ENCODE peak calls at places on chromosomes 1 and 21, in seven cellular contexts. E is SK-N-MC, M is bronchial epithelial cell, V is sciatic nerve, U is neural crest cell, A is NCI-H1092 treated with DMSO at 0.1 percent for 48 hours, G is IMR-90. B is an unnamed sample.

GRCh38 chr1:226223157-226223785 is at the start of gene MIXL1:
- DNase-seq in E (no peak), M (no peak), V (no peak), U (peak), A (no peak), G (no peak), B (no peak)

GRCh38 chr1:115082949-115083348 is 6.4 kb downstream of the TSPAN2 start:
- DNase-seq in E (no peak), M (no peak), V (no peak), U (no peak), A (no peak), G (no peak), B (no peak)

GRCh38 chr21:41235214-41235613 is 67.3 kb downstream of the BACE2 start:
- DNase-seq in E (no peak), M (no peak), V (no peak), U (no peak), A (peak), G (no peak), B (no peak)

GRCh38 chr1:147757015-147757990 is 3.1 kb downstream of the GJA5 start:
- DNase-seq in E (no peak), M (peak), V (no peak), U (no peak), A (no peak), G (no peak), B (no peak)

GRCh38 chr1:230868736-230869385 is 540 bp upstream of the C1orf198 start:
- DNase-seq in E (no peak), M (peak), V (peak), U (peak), A (peak), G (no peak), B (peak)

GRCh38 chr1:228417471-228418203 is 976 bp upstream of the TRIM17 start:
- DNase-seq in E (no peak), M (peak), V (no peak), U (no peak), A (no peak), G (no peak), B (no peak)

GRCh38 chr1:225182701-225183100 is 245.1 kb downstream of the LBR start:
- DNase-seq in E (no peak), M (no peak), V (no peak), U (no peak), A (no peak), G (no peak), B (no peak)

GRCh38 chr1:33007190-33008050 is 29.3 kb downstream of the AK2 start:
- DNase-seq in E (no peak), M (peak), V (no peak), U (no peak), A (peak), G (peak), B (no peak)

GRCh38 chr1:37484325-37485051 is 10.1 kb downstream of the ZC3H12A start:
- DNase-seq in E (no peak), M (peak), V (no peak), U (no peak), A (no peak), G (no peak), B (no peak)

GRCh38 chr1:117795190-117795589 is 134.2 kb downstream of the GDAP2 start:
- DNase-seq in E (no peak), M (peak), V (no peak), U (no peak), A (no peak), G (peak), B (no peak)

GRCh38 chr1:153611024-153611352 is 1.9 kb downstream of the S100A16 start:
- DNase-seq in E (no peak), M (peak), V (no peak), U (no peak), A (no peak), G (no peak), B (no peak)

GRCh38 chr21:16195476-16195875 is 465.7 kb downstream of the USP25 start:
- DNase-seq in E (no peak), M (peak), V (no peak), U (no peak), A (no peak), G (peak), B (no peak)

GRCh38 chr1:116382321-116382720 is 9.3 kb downstream of the ATP1A1 start:
- DNase-seq in E (no peak), M (no peak), V (no peak), U (no peak), A (no peak), G (peak), B (no peak)

GRCh38 chr1:64246294-64246917 is 43.0 kb downstream of the UBE2U start:
- DNase-seq in E (peak), M (peak), V (no peak), U (no peak), A (peak), G (peak), B (no peak)

GRCh38 chr1:178344513-178345077 is 152.2 kb downstream of the CLEC20A start:
- DNase-seq in E (no peak), M (peak), V (no peak), U (peak), A (no peak), G (peak), B (no peak)

GRCh38 chr1:116986531-116987255 is 14.9 kb upstream of the CD101 start:
- DNase-seq in E (no peak), M (no peak), V (no peak), U (no peak), A (no peak), G (no peak), B (no peak)

GRCh38 chr1:43536864-43537358 is 6.2 kb downstream of the PTPRF start:
- DNase-seq in E (no peak), M (no peak), V (no peak), U (no peak), A (no peak), G (no peak), B (no peak)

GRCh38 chr1:65267291-65268087 is 41.9 kb upstream of the DNAJC6 start:
- DNase-seq in E (no peak), M (no peak), V (no peak), U (no peak), A (no peak), G (no peak), B (no peak)

GRCh38 chr1:36123357-36123756 is 1.7 kb downstream of the COL8A2 start:
- DNase-seq in E (no peak), M (no peak), V (no peak), U (no peak), A (no peak), G (no peak), B (no peak)

GRCh38 chr1:202505356-202505755 is 156.9 kb downstream of the PPP1R12B start:
- DNase-seq in E (no peak), M (peak), V (no peak), U (no peak), A (no peak), G (peak), B (no peak)

GRCh38 chr1:149942207-149942606 is 5.5 kb upstream of the MTMR11 start:
- DNase-seq in E (no peak), M (peak), V (no peak), U (peak), A (no peak), G (peak), B (no peak)

GRCh38 chr1:69846267-69846666 is 278.5 kb downstream of the LRRC7 start:
- DNase-seq in E (no peak), M (no peak), V (no peak), U (no peak), A (peak), G (no peak), B (no peak)

GRCh38 chr1:184967045-184967444 is 7.3 kb downstream of the NIBAN1 start:
- DNase-seq in E (no peak), M (no peak), V (no peak), U (no peak), A (no peak), G (no peak), B (no peak)

B was measured in cardiac septum.